ENCODE peak calls at places on chromosomes 12 and 14, in seven cellular contexts. Q is tibial artery, J is uterus, Y is GM12865, U is mesenchymal stem cell, E is cardiac fibroblast, M is fibroblast of lung. F is an unnamed sample.

GRCh38 chr14:88868558-88869159 is 44.2 kb downstream of the TTC8 start:
- DNase-seq in Q (no peak), J (no peak), Y (peak), U (no peak), E (peak), M (peak), F (no peak)

GRCh38 chr12:124497039-124497438 is 70.4 kb downstream of the NCOR2 start:
- DNase-seq in Q (no peak), J (no peak), Y (no peak), U (peak), E (peak), M (peak), F (no peak)

GRCh38 chr14:32711103-32711680 is 227.5 kb upstream of the NPAS3 start:
- DNase-seq in Q (no peak), J (no peak), Y (peak), U (peak), E (peak), M (peak), F (peak)

GRCh38 chr12:48084066-48084465 is 21.8 kb downstream of the SENP1 start:
- DNase-seq in Q (no peak), J (no peak), Y (no peak), U (peak), E (peak), M (peak), F (no peak)

GRCh38 chr14:72024043-72024407 is 91.8 kb downstream of the RGS6 start:
- DNase-seq in Q (no peak), J (no peak), Y (peak), U (no peak), E (peak), M (no peak), F (peak)

GRCh38 chr14:64569108-64570045 is 19.6 kb downstream of the PPP1R36 start:
- DNase-seq in Q (peak), J (peak), Y (no peak), U (peak), E (peak), M (peak), F (peak)

GRCh38 chr12:32819424-32819823 is 63.7 kb upstream of the YARS2 start:
- DNase-seq in Q (no peak), J (no peak), Y (no peak), U (no peak), E (no peak), M (no peak), F (no peak)

GRCh38 chr14:101087614-101088394 is 184.3 kb upstream of the RTL1 start:
- DNase-seq in Q (peak), J (no peak), Y (no peak), U (peak), E (peak), M (peak), F (no peak)

GRCh38 chr12:89451876-89452275 is 72.7 kb downstream of the GALNT4 start:
- DNase-seq in Q (peak), J (peak), Y (no peak), U (peak), E (peak), M (peak), F (peak)

GRCh38 chr12:69161835-69162234 is 77.5 kb upstream of the CPSF6 start:
- DNase-seq in Q (no peak), J (no peak), Y (peak), U (no peak), E (no peak), M (peak), F (no peak)

GRCh38 chr14:23551266-23552028 is at the start of gene ZFHX2:
- DNase-seq in Q (peak), J (no peak), Y (peak), U (peak), E (peak), M (peak), F (no peak)

GRCh38 chr14:102498005-102498677 is 11.4 kb downstream of the ANKRD9 start:
- DNase-seq in Q (no peak), J (no peak), Y (no peak), U (no peak), E (no peak), M (no peak), F (no peak)

GRCh38 chr14:92489394-92490238 is 24.0 kb upstream of the RIN3 start:
- DNase-seq in Q (no peak), J (no peak), Y (no peak), U (no peak), E (no peak), M (no peak), F (no peak)

GRCh38 chr12:2593045-2593444 is 201.7 kb upstream of the FKBP4 start:
- DNase-seq in Q (no peak), J (no peak), Y (no peak), U (no peak), E (no peak), M (no peak), F (no peak)

GRCh38 chr14:25136811-25137210 is 86.9 kb upstream of the STXBP6 start:
- DNase-seq in Q (no peak), J (no peak), Y (no peak), U (no peak), E (no peak), M (no peak), F (no peak)

GRCh38 chr12:114241973-114242434 is 163.9 kb downstream of the TBX5 start:
- DNase-seq in Q (no peak), J (no peak), Y (peak), U (no peak), E (no peak), M (no peak), F (no peak)

GRCh38 chr12:98379106-98379505 is 136.3 kb upstream of the TMPO start:
- DNase-seq in Q (no peak), J (no peak), Y (no peak), U (no peak), E (no peak), M (no peak), F (no peak)

GRCh38 chr12:88062464-88062863 is 33.3 kb upstream of the C12orf50 start:
- DNase-seq in Q (no peak), J (no peak), Y (peak), U (no peak), E (no peak), M (no peak), F (no peak)

GRCh38 chr12:51326762-51327439 is 2.9 kb upstream of the BIN2 start:
- DNase-seq in Q (no peak), J (no peak), Y (peak), U (peak), E (peak), M (peak), F (peak)

GRCh38 chr12:69027411-69027811 is 94.4 kb upstream of the CPM start:
- DNase-seq in Q (no peak), J (no peak), Y (no peak), U (peak), E (peak), M (peak), F (peak)

GRCh38 chr14:68593806-68594536 is 198.9 kb downstream of the ZFP36L1 start:
- DNase-seq in Q (peak), J (peak), Y (no peak), U (peak), E (peak), M (peak), F (no peak)

GRCh38 chr12:63779498-63780481 is at the start of gene RXYLT1:
- DNase-seq in Q (peak), J (peak), Y (peak), U (peak), E (peak), M (peak), F (peak)
- H3K4me3 ChIP-seq in Q (peak), J (peak), Y (peak), U (peak), E (peak), M (peak), F (peak)

DNA sequence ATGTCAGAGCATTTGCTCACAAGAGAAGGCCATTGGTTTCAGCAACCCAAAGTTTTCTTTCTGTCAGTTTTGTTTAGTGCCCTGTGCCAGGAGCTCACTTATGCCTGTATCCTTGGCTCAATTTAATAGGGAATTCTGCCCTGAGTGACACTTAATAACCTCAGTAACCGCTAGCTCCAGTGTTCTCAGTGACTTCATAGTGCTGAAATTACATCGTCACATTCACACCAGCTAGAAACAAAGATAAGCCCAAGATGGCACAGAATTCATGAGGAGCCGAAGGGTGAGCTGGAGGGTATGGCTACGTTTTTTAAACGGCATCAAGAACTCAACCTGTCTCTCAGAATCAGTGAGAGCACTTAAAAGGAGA is 37.1 kb downstream of the PTGER2 start:
- DNase-seq in Q (no peak), J (peak), Y (no peak), U (peak), E (peak), M (peak), F (no peak)
- H3K4me3 ChIP-seq in Q (no peak), J (no peak), Y (no peak), U (no peak), E (no peak), M (no peak), F (no peak)

GRCh38 chr14:74567646-74568379 is 44.2 kb downstream of the LTBP2 start:
- DNase-seq in Q (no peak), J (no peak), Y (no peak), U (no peak), E (no peak), M (no peak), F (no peak)
- H3K4me3 ChIP-seq in Q (no peak), J (no peak), Y (no peak), U (no peak), E (no peak), M (no peak), F (no peak)

GRCh38 chr14:104968153-104968527 is 10.0 kb downstream of the AHNAK2 start:
- DNase-seq in Q (peak), J (peak), Y (no peak), U (peak), E (peak), M (peak), F (no peak)

GRCh38 chr14:104967414-104968152 is 10.6 kb downstream of the AHNAK2 start:
- DNase-seq in Q (peak), J (peak), Y (no peak), U (peak), E (peak), M (peak), F (no peak)

GRCh38 chr14:104969741-104970230 is 8.4 kb downstream of the AHNAK2 start:
- DNase-seq in Q (no peak), J (peak), Y (no peak), U (no peak), E (no peak), M (no peak), F (no peak)

GRCh38 chr14:104970231-104971068 is 7.7 kb downstream of the AHNAK2 start:
- DNase-seq in Q (peak), J (peak), Y (no peak), U (peak), E (peak), M (peak), F (peak)

GRCh38 chr14:104968541-104969401 is 9.4 kb downstream of the AHNAK2 start:
- DNase-seq in Q (peak), J (peak), Y (no peak), U (peak), E (peak), M (no peak), F (no peak)
- H3K4me3 ChIP-seq in Q (peak), J (peak), Y (no peak), U (peak), E (peak), M (peak), F (no peak)

GRCh38 chr14:62692490-62693106 is 352.7 kb downstream of the KCNH5 start:
- DNase-seq in Q (no peak), J (no peak), Y (no peak), U (peak), E (peak), M (peak), F (no peak)
- H3K4me3 ChIP-seq in Q (no peak), J (no peak), Y (no peak), U (no peak), E (no peak), M (no peak), F (no peak)

DNA sequence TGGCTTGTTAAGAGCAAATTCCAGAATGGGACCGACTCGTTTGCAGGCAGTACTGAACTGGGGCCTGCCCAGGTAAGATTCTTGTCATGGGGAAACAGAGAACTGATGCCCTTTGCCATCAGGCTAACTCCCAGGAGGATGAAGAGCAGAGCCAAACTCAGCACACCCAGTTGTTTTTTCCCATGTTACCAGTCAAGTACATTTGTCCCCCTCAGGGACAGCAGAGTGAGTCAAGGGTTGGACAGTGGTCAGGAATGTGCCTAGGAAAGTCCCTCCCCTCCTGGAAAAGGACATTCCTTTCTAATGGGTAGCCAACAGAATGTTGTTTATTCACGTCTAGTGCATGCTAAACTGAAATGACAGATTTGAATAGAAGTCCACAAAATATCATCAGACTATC is 1.6 kb downstream of the ART4 start:
- DNase-seq in Q (peak), J (peak), Y (no peak), U (peak), E (peak), M (peak), F (peak)
- H3K4me3 ChIP-seq in Q (peak), J (no peak), Y (no peak), U (no peak), E (peak), M (no peak), F (no peak)

GRCh38 chr12:5429741-5430557 is 2.0 kb upstream of the NTF3 start:
- DNase-seq in Q (no peak), J (no peak), Y (no peak), U (peak), E (no peak), M (no peak), F (no peak)
- H3K4me3 ChIP-seq in Q (peak), J (no peak), Y (no peak), U (no peak), E (no peak), M (peak), F (no peak)

GRCh38 chr12:6551063-6551461 is 4.8 kb downstream of the IFFO1 start:
- DNase-seq in Q (peak), J (no peak), Y (no peak), U (no peak), E (peak), M (no peak), F (no peak)
- H3K4me3 ChIP-seq in Q (peak), J (no peak), Y (no peak), U (no peak), E (no peak), M (peak), F (no peak)

GRCh38 chr14:91405241-91405721 is 12.3 kb downstream of the CCDC88C start:
- DNase-seq in Q (no peak), J (no peak), Y (no peak), U (no peak), E (no peak), M (no peak), F (no peak)
- H3K4me3 ChIP-seq in Q (no peak), J (no peak), Y (no peak), U (no peak), E (no peak), M (no peak), F (no peak)

DNA sequence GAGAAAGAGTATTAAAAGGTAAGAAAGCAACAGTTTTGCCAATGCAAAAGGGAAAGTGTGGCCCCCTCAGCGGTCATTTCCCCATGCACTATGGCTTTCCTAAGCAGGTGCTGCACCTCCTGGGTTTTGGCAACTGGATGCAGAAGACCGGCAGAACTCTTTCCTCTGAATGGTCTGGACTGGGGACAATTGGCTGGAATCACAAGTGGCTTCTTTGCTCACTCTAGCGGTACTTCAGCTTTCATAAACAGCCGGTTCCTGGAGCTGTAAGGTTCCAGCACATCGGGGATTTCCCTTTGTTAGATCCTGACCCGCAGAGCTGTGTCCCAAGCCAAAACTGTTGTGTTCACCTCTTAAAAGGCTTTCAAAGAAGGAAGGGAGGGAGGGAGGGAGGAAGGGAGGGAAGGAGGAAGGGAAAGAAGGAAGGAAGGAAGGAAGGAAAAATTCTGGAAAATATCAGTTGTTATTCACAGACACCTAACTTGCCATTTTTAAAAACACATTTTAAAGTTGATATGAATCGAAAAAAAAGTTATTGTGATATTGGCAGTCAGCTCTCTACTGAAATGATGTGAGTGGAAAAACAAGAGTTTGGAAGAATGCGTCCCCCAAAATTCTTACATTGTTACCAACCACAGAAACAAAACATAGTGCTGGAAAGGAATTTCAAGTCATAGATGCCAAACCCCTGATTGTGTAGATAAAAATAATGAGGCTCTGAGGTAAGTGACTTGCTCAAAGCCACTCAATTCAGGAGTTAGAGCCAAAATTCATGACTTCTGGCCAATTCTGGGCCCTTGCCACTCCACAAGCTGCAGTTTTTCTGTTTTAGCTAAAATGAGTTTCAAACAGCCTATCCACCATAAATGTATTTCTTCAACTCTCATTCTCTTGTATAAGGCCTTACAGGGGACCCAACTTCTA is 220.6 kb upstream of the HMGA2 start:
- DNase-seq in Q (peak), J (peak), Y (no peak), U (peak), E (peak), M (peak), F (peak)
- H3K4me3 ChIP-seq in Q (peak), J (no peak), Y (no peak), U (peak), E (peak), M (peak), F (peak)